ENCODE peak calls at places on chromosomes 13 and 19, in eight cellular contexts. One of them, this sample, is unnamed.

GRCh38 chr13:40485611-40486517 is 180.6 kb downstream of the FOXO1 start:
- DNase-seq in substantia nigra: no peak
- DNase-seq in ovary: no peak
- DNase-seq in H9: no peak
- DNase-seq in cardiac muscle cell: no peak
- DNase-seq in heart right ventricle: no peak
- DNase-seq in AG04450: no peak
- DNase-seq in thyroid gland: no peak
- DNase-seq in this sample: no peak

GRCh38 chr13:32314271-32314967 is 744 bp downstream of the ZAR1L start:
- DNase-seq in substantia nigra: no peak
- DNase-seq in cardiac muscle cell: no peak
- DNase-seq in thyroid gland: peak; percentile 25
- DNase-seq in ovary: peak; percentile 23
- DNase-seq in AG04450: no peak
- DNase-seq in H9: no peak
- DNase-seq in heart right ventricle: peak; percentile 48
- DNase-seq in this sample: no peak

GRCh38 chr19:50553134-50553703 is 15.0 kb downstream of the LRRC4B start:
- DNase-seq in substantia nigra: no peak
- DNase-seq in heart right ventricle: no peak
- DNase-seq in cardiac muscle cell: no peak
- DNase-seq in AG04450: no peak
- DNase-seq in ovary: no peak
- DNase-seq in thyroid gland: no peak
- DNase-seq in H9: no peak
- DNase-seq in this sample: no peak

GRCh38 chr13:28411859-28412353 is 83.0 kb downstream of the FLT1 start:
- DNase-seq in cardiac muscle cell: peak; percentile 47
- DNase-seq in H9: no peak
- DNase-seq in AG04450: no peak
- DNase-seq in thyroid gland: no peak
- DNase-seq in heart right ventricle: no peak
- DNase-seq in substantia nigra: no peak
- DNase-seq in ovary: no peak
- DNase-seq in this sample: no peak

GRCh38 chr13:113724780-113725315 is 34.2 kb upstream of the TMEM255B start:
- DNase-seq in ovary: peak; percentile 29
- DNase-seq in H9: peak; percentile 86
- DNase-seq in heart right ventricle: peak; percentile 81
- DNase-seq in substantia nigra: peak; percentile 66
- DNase-seq in thyroid gland: peak; percentile 83
- DNase-seq in cardiac muscle cell: peak; percentile 69
- DNase-seq in AG04450: no peak
- DNase-seq in this sample: no peak

GRCh38 chr19:11169896-11170678 is 14.5 kb upstream of the SPC24 start:
- DNase-seq in substantia nigra: no peak
- DNase-seq in heart right ventricle: no peak
- DNase-seq in cardiac muscle cell: peak; percentile 84
- DNase-seq in H9: no peak
- DNase-seq in thyroid gland: no peak
- DNase-seq in AG04450: no peak
- DNase-seq in ovary: no peak
- DNase-seq in this sample: no peak

GRCh38 chr19:33767898-33768413 is 28.7 kb upstream of the KCTD15 start:
- DNase-seq in substantia nigra: no peak
- DNase-seq in heart right ventricle: no peak
- DNase-seq in cardiac muscle cell: peak; percentile 33
- DNase-seq in AG04450: no peak
- DNase-seq in H9: peak; percentile 82
- DNase-seq in ovary: no peak
- DNase-seq in thyroid gland: no peak
- DNase-seq in this sample: no peak

GRCh38 chr19:2922987-2923386 is 21.8 kb downstream of the ZNF77 start:
- DNase-seq in heart right ventricle: no peak
- DNase-seq in substantia nigra: no peak
- DNase-seq in ovary: no peak
- DNase-seq in H9: peak; percentile 49
- DNase-seq in cardiac muscle cell: no peak
- DNase-seq in thyroid gland: peak; percentile 25
- DNase-seq in AG04450: no peak
- DNase-seq in this sample: peak; percentile 72

GRCh38 chr13:41426047-41426446 is 31.3 kb upstream of the RGCC start:
- DNase-seq in H9: no peak
- DNase-seq in AG04450: no peak
- DNase-seq in cardiac muscle cell: no peak
- DNase-seq in ovary: no peak
- DNase-seq in heart right ventricle: no peak
- DNase-seq in substantia nigra: no peak
- DNase-seq in thyroid gland: no peak
- DNase-seq in this sample: no peak

GRCh38 chr13:19888799-19889198 is 25.4 kb upstream of the ZMYM5 start:
- DNase-seq in thyroid gland: no peak
- DNase-seq in H9: no peak
- DNase-seq in AG04450: no peak
- DNase-seq in cardiac muscle cell: peak; percentile 48
- DNase-seq in substantia nigra: no peak
- DNase-seq in heart right ventricle: no peak
- DNase-seq in ovary: no peak
- DNase-seq in this sample: no peak

GRCh38 chr19:10543059-10543419 is 665 bp upstream of the ATG4D start:
- DNase-seq in heart right ventricle: no peak
- DNase-seq in H9: no peak
- DNase-seq in thyroid gland: no peak
- DNase-seq in AG04450: no peak
- DNase-seq in cardiac muscle cell: no peak
- DNase-seq in substantia nigra: no peak
- DNase-seq in ovary: no peak
- DNase-seq in this sample: no peak

GRCh38 chr19:58509731-58510083 is 2.1 kb downstream of the SLC27A5 start:
- DNase-seq in ovary: no peak
- DNase-seq in cardiac muscle cell: no peak
- DNase-seq in thyroid gland: no peak
- DNase-seq in substantia nigra: no peak
- DNase-seq in heart right ventricle: no peak
- DNase-seq in AG04450: no peak
- DNase-seq in H9: no peak
- DNase-seq in this sample: no peak

GRCh38 chr19:41915248-41916032 is 12.8 kb downstream of the ERFL start:
- DNase-seq in AG04450: no peak
- DNase-seq in substantia nigra: no peak
- DNase-seq in cardiac muscle cell: no peak
- DNase-seq in heart right ventricle: no peak
- DNase-seq in H9: no peak
- DNase-seq in thyroid gland: no peak
- DNase-seq in ovary: no peak
- DNase-seq in this sample: no peak

GRCh38 chr13:82480415-82480814 is 1401.9 kb downstream of the SLITRK1 start:
- DNase-seq in substantia nigra: no peak
- DNase-seq in AG04450: no peak
- DNase-seq in thyroid gland: no peak
- DNase-seq in heart right ventricle: no peak
- DNase-seq in cardiac muscle cell: no peak
- DNase-seq in H9: no peak
- DNase-seq in ovary: no peak
- DNase-seq in this sample: no peak

GRCh38 chr13:46489586-46490023 is 63.4 kb upstream of the LRCH1 start:
- DNase-seq in substantia nigra: no peak
- DNase-seq in H9: no peak
- DNase-seq in cardiac muscle cell: peak; percentile 77
- DNase-seq in heart right ventricle: no peak
- DNase-seq in ovary: no peak
- DNase-seq in thyroid gland: no peak
- DNase-seq in AG04450: peak; percentile 7
- DNase-seq in this sample: no peak

GRCh38 chr19:50723069-50723468 is at the start of gene CLEC11A:
- DNase-seq in thyroid gland: peak; percentile 8
- DNase-seq in heart right ventricle: peak; percentile 68
- DNase-seq in H9: no peak
- DNase-seq in AG04450: peak; percentile 55
- DNase-seq in cardiac muscle cell: peak; percentile 91
- DNase-seq in substantia nigra: no peak
- DNase-seq in ovary: peak; percentile 55
- DNase-seq in this sample: no peak

GRCh38 chr13:100490692-100491091 is 97.9 kb downstream of the GGACT start:
- DNase-seq in heart right ventricle: no peak
- DNase-seq in substantia nigra: no peak
- DNase-seq in H9: peak; percentile 89
- DNase-seq in thyroid gland: peak; percentile 43
- DNase-seq in ovary: no peak
- DNase-seq in AG04450: no peak
- DNase-seq in cardiac muscle cell: no peak
- DNase-seq in this sample: no peak

GRCh38 chr19:18667531-18668251 is 15.8 kb upstream of the CRTC1 start:
- DNase-seq in cardiac muscle cell: no peak
- DNase-seq in thyroid gland: no peak
- DNase-seq in ovary: no peak
- DNase-seq in heart right ventricle: no peak
- DNase-seq in substantia nigra: no peak
- DNase-seq in AG04450: no peak
- DNase-seq in H9: no peak
- DNase-seq in this sample: no peak

GRCh38 chr19:18668252-18668631 is 15.2 kb upstream of the CRTC1 start:
- DNase-seq in cardiac muscle cell: no peak
- DNase-seq in H9: no peak
- DNase-seq in ovary: no peak
- DNase-seq in AG04450: no peak
- DNase-seq in thyroid gland: no peak
- DNase-seq in heart right ventricle: no peak
- DNase-seq in substantia nigra: no peak
- DNase-seq in this sample: no peak

GRCh38 chr19:18666784-18667183 is 16.7 kb upstream of the CRTC1 start:
- DNase-seq in thyroid gland: no peak
- DNase-seq in H9: no peak
- DNase-seq in AG04450: no peak
- DNase-seq in substantia nigra: no peak
- DNase-seq in ovary: no peak
- DNase-seq in heart right ventricle: no peak
- DNase-seq in cardiac muscle cell: no peak
- DNase-seq in this sample: no peak

GRCh38 chr19:18665771-18666202 is 17.7 kb upstream of the CRTC1 start:
- DNase-seq in AG04450: no peak
- DNase-seq in H9: no peak
- DNase-seq in substantia nigra: no peak
- DNase-seq in ovary: no peak
- DNase-seq in cardiac muscle cell: no peak
- DNase-seq in thyroid gland: no peak
- DNase-seq in heart right ventricle: no peak
- DNase-seq in this sample: no peak

DNA sequence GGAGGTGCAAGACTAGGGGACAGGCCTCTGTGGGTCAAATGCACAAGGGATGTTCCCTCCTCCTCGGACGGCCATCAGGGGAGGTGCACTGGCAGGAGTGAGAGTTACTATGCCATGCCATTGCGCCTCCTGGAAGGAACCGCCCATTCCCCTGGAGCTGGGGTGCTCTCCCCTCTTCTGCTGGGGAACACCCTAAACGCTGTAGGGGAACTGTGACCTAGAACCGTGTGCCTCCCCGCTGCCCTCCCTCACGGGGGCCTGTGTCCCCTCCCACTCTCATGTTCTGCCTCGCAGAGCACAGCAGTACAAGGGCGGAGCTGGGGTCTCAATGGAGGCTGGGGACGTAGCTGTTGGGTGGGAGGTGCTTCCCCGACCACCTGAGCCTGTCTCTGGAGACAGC is 17.2 kb upstream of the CRTC1 start:
- DNase-seq in H9: no peak
- DNase-seq in AG04450: no peak
- DNase-seq in substantia nigra: no peak
- DNase-seq in heart right ventricle: no peak
- DNase-seq in cardiac muscle cell: no peak
- DNase-seq in ovary: no peak
- DNase-seq in thyroid gland: peak; percentile 42
- DNase-seq in this sample: no peak
- H3K27ac ChIP-seq in H9: no peak overlapping the region
- H3K27ac ChIP-seq in AG04450: no peak overlapping the region
- H3K27ac ChIP-seq in substantia nigra: no peak overlapping the region
- H3K27ac ChIP-seq in heart right ventricle: no peak overlapping the region
- H3K27ac ChIP-seq in cardiac muscle cell: no peak overlapping the region
- H3K27ac ChIP-seq in ovary: no peak overlapping the region
- H3K27ac ChIP-seq in thyroid gland: peak overlapping the region; percentile 7
- H3K27ac ChIP-seq in this sample: no peak overlapping the region

GRCh38 chr13:75442736-75443234 is 39.2 kb downstream of the TBC1D4 start:
- DNase-seq in cardiac muscle cell: peak; percentile 22
- DNase-seq in ovary: no peak
- DNase-seq in thyroid gland: no peak
- DNase-seq in AG04450: no peak
- DNase-seq in substantia nigra: no peak
- DNase-seq in H9: no peak
- DNase-seq in heart right ventricle: no peak
- DNase-seq in this sample: no peak
- H3K27ac ChIP-seq in cardiac muscle cell: peak overlapping the region; percentile 53
- H3K27ac ChIP-seq in ovary: no peak overlapping the region
- H3K27ac ChIP-seq in thyroid gland: no peak overlapping the region
- H3K27ac ChIP-seq in AG04450: no peak overlapping the region
- H3K27ac ChIP-seq in substantia nigra: no peak overlapping the region
- H3K27ac ChIP-seq in H9: no peak overlapping the region
- H3K27ac ChIP-seq in heart right ventricle: peak overlapping the region; percentile 37
- H3K27ac ChIP-seq in this sample: no peak overlapping the region

GRCh38 chr19:8490873-8491272 is 11.6 kb downstream of the PRAM1 start:
- DNase-seq in substantia nigra: no peak
- DNase-seq in cardiac muscle cell: no peak
- DNase-seq in H9: no peak
- DNase-seq in AG04450: no peak
- DNase-seq in ovary: no peak
- DNase-seq in heart right ventricle: no peak
- DNase-seq in thyroid gland: no peak
- DNase-seq in this sample: no peak

GRCh38 chr19:8489591-8490394 is 12.6 kb downstream of the PRAM1 start:
- DNase-seq in H9: peak; percentile 50
- DNase-seq in heart right ventricle: no peak
- DNase-seq in cardiac muscle cell: no peak
- DNase-seq in AG04450: no peak
- DNase-seq in substantia nigra: no peak
- DNase-seq in thyroid gland: peak; percentile 98
- DNase-seq in ovary: no peak
- DNase-seq in this sample: peak; percentile 61

GRCh38 chr19:8491574-8491973 is 10.9 kb downstream of the PRAM1 start:
- DNase-seq in heart right ventricle: no peak
- DNase-seq in ovary: no peak
- DNase-seq in cardiac muscle cell: no peak
- DNase-seq in substantia nigra: no peak
- DNase-seq in H9: peak; percentile 66
- DNase-seq in AG04450: no peak
- DNase-seq in thyroid gland: no peak
- DNase-seq in this sample: no peak

GRCh38 chr19:8488351-8488750 is 14.1 kb downstream of the PRAM1 start:
- DNase-seq in substantia nigra: no peak
- DNase-seq in ovary: no peak
- DNase-seq in AG04450: no peak
- DNase-seq in thyroid gland: no peak
- DNase-seq in heart right ventricle: no peak
- DNase-seq in cardiac muscle cell: no peak
- DNase-seq in H9: no peak
- DNase-seq in this sample: no peak

GRCh38 chr19:8490395-8490760 is 12.1 kb downstream of the PRAM1 start:
- DNase-seq in AG04450: no peak
- DNase-seq in ovary: no peak
- DNase-seq in substantia nigra: no peak
- DNase-seq in thyroid gland: no peak
- DNase-seq in H9: no peak
- DNase-seq in heart right ventricle: no peak
- DNase-seq in cardiac muscle cell: no peak
- DNase-seq in this sample: no peak
- H3K27ac ChIP-seq in AG04450: no peak overlapping the region
- H3K27ac ChIP-seq in ovary: no peak overlapping the region
- H3K27ac ChIP-seq in substantia nigra: no peak overlapping the region
- H3K27ac ChIP-seq in thyroid gland: peak overlapping the region; percentile 3
- H3K27ac ChIP-seq in H9: no peak overlapping the region
- H3K27ac ChIP-seq in heart right ventricle: no peak overlapping the region
- H3K27ac ChIP-seq in cardiac muscle cell: no peak overlapping the region
- H3K27ac ChIP-seq in this sample: no peak overlapping the region

GRCh38 chr13:33352520-33352919 is 67.0 kb upstream of the STARD13 start:
- DNase-seq in ovary: no peak
- DNase-seq in H9: no peak
- DNase-seq in substantia nigra: no peak
- DNase-seq in heart right ventricle: no peak
- DNase-seq in AG04450: no peak
- DNase-seq in cardiac muscle cell: no peak
- DNase-seq in thyroid gland: no peak
- DNase-seq in this sample: no peak
- H3K27ac ChIP-seq in ovary: no peak overlapping the region
- H3K27ac ChIP-seq in H9: no peak overlapping the region
- H3K27ac ChIP-seq in substantia nigra: no peak overlapping the region
- H3K27ac ChIP-seq in heart right ventricle: peak overlapping the region; percentile 60
- H3K27ac ChIP-seq in AG04450: no peak overlapping the region
- H3K27ac ChIP-seq in cardiac muscle cell: no peak overlapping the region
- H3K27ac ChIP-seq in thyroid gland: peak overlapping the region; percentile 72
- H3K27ac ChIP-seq in this sample: no peak overlapping the region